ENCODE peak calls at places on chromosomes 12 and 14, in six cellular contexts. One of them, this sample, is unnamed.

GRCh38 chr14:37663498-37663897 is 68.1 kb downstream of the TTC6 start:
- DNase-seq in AML-193: no peak
- DNase-seq in dorsolateral prefrontal cortex: no peak
- DNase-seq in NCI-H510A treated with DMSO at 0.1 percent for 48 hours: no peak
- DNase-seq in HT-29: no peak
- DNase-seq in progenitor cell of endocrine pancreas: no peak
- DNase-seq in this sample: no peak

GRCh38 chr14:76294876-76295275 is 81.1 kb upstream of the ESRRB start:
- DNase-seq in AML-193: no peak
- DNase-seq in NCI-H510A treated with DMSO at 0.1 percent for 48 hours: no peak
- DNase-seq in dorsolateral prefrontal cortex: no peak
- DNase-seq in HT-29: no peak
- DNase-seq in progenitor cell of endocrine pancreas: no peak
- DNase-seq in this sample: no peak

GRCh38 chr12:501722-502447 is 42.1 kb downstream of the B4GALNT3 start:
- DNase-seq in AML-193: no peak
- DNase-seq in NCI-H510A treated with DMSO at 0.1 percent for 48 hours: peak
- DNase-seq in progenitor cell of endocrine pancreas: no peak
- DNase-seq in dorsolateral prefrontal cortex: no peak
- DNase-seq in HT-29: no peak
- DNase-seq in this sample: no peak

GRCh38 chr12:54383041-54383609 is 1.4 kb downstream of the ZNF385A start:
- DNase-seq in NCI-H510A treated with DMSO at 0.1 percent for 48 hours: no peak
- DNase-seq in AML-193: peak
- DNase-seq in dorsolateral prefrontal cortex: no peak
- DNase-seq in progenitor cell of endocrine pancreas: no peak
- DNase-seq in HT-29: no peak
- DNase-seq in this sample: no peak

GRCh38 chr14:80304125-80304766 is 92.9 kb upstream of the DIO2 start:
- DNase-seq in HT-29: no peak
- DNase-seq in progenitor cell of endocrine pancreas: no peak
- DNase-seq in NCI-H510A treated with DMSO at 0.1 percent for 48 hours: no peak
- DNase-seq in AML-193: no peak
- DNase-seq in dorsolateral prefrontal cortex: no peak
- DNase-seq in this sample: no peak

GRCh38 chr12:94817695-94818075 is 167.3 kb upstream of the TMCC3 start:
- DNase-seq in dorsolateral prefrontal cortex: no peak
- DNase-seq in HT-29: no peak
- DNase-seq in AML-193: no peak
- DNase-seq in progenitor cell of endocrine pancreas: no peak
- DNase-seq in NCI-H510A treated with DMSO at 0.1 percent for 48 hours: no peak
- DNase-seq in this sample: no peak

GRCh38 chr12:89385965-89386537 is 33.8 kb upstream of the DUSP6 start:
- DNase-seq in AML-193: no peak
- DNase-seq in dorsolateral prefrontal cortex: no peak
- DNase-seq in HT-29: peak
- DNase-seq in progenitor cell of endocrine pancreas: no peak
- DNase-seq in NCI-H510A treated with DMSO at 0.1 percent for 48 hours: no peak
- DNase-seq in this sample: no peak

GRCh38 chr12:47212701-47213039 is 132.9 kb upstream of the AMIGO2 start:
- DNase-seq in NCI-H510A treated with DMSO at 0.1 percent for 48 hours: no peak
- DNase-seq in dorsolateral prefrontal cortex: no peak
- DNase-seq in progenitor cell of endocrine pancreas: no peak
- DNase-seq in AML-193: no peak
- DNase-seq in HT-29: no peak
- DNase-seq in this sample: no peak

GRCh38 chr14:103688906-103689902 is 26.0 kb downstream of the XRCC3 start:
- DNase-seq in NCI-H510A treated with DMSO at 0.1 percent for 48 hours: no peak
- DNase-seq in AML-193: no peak
- DNase-seq in progenitor cell of endocrine pancreas: no peak
- DNase-seq in HT-29: no peak
- DNase-seq in dorsolateral prefrontal cortex: peak
- DNase-seq in this sample: no peak

GRCh38 chr14:68012861-68013260 is 193.3 kb downstream of the RAD51B start:
- DNase-seq in progenitor cell of endocrine pancreas: no peak
- DNase-seq in HT-29: no peak
- DNase-seq in NCI-H510A treated with DMSO at 0.1 percent for 48 hours: no peak
- DNase-seq in dorsolateral prefrontal cortex: no peak
- DNase-seq in AML-193: no peak
- DNase-seq in this sample: no peak